ENCODE peak calls at places on chromosome 21, in seven cellular contexts. One of them, this sample, is unnamed.

GRCh38 chr21:39637197-39637970 is 24.6 kb downstream of the B3GALT5 start:
- DNase-seq in ascending aorta: no peak
- DNase-seq in cardiac muscle cell: no peak
- DNase-seq in H7: peak
- DNase-seq in heart left ventricle: no peak
- DNase-seq in tibial artery: no peak
- DNase-seq in cardiac fibroblast: no peak
- DNase-seq in this sample: no peak

GRCh38 chr21:23886828-23887708 is 1720.2 kb downstream of the MRPL39 start:
- DNase-seq in cardiac muscle cell: no peak
- DNase-seq in cardiac fibroblast: no peak
- DNase-seq in ascending aorta: no peak
- DNase-seq in heart left ventricle: no peak
- DNase-seq in H7: no peak
- DNase-seq in tibial artery: no peak
- DNase-seq in this sample: no peak

GRCh38 chr21:17782051-17782450 is 37.1 kb downstream of the C21orf91 start:
- DNase-seq in ascending aorta: no peak
- DNase-seq in H7: no peak
- DNase-seq in cardiac muscle cell: no peak
- DNase-seq in cardiac fibroblast: no peak
- DNase-seq in heart left ventricle: no peak
- DNase-seq in tibial artery: no peak
- DNase-seq in this sample: no peak

GRCh38 chr21:44058981-44059380 is 46.9 kb downstream of the TRAPPC10 start:
- DNase-seq in heart left ventricle: no peak
- DNase-seq in ascending aorta: no peak
- DNase-seq in tibial artery: no peak
- DNase-seq in cardiac fibroblast: no peak
- DNase-seq in H7: no peak
- DNase-seq in cardiac muscle cell: no peak
- DNase-seq in this sample: no peak

GRCh38 chr21:44089001-44089911 is 17.9 kb upstream of the PWP2 start:
- DNase-seq in H7: no peak
- DNase-seq in heart left ventricle: no peak
- DNase-seq in cardiac fibroblast: no peak
- DNase-seq in ascending aorta: no peak
- DNase-seq in tibial artery: no peak
- DNase-seq in cardiac muscle cell: no peak
- DNase-seq in this sample: peak

GRCh38 chr21:39518845-39519205 is 67.1 kb downstream of the SH3BGR start:
- DNase-seq in cardiac muscle cell: peak
- DNase-seq in H7: no peak
- DNase-seq in heart left ventricle: no peak
- DNase-seq in ascending aorta: no peak
- DNase-seq in tibial artery: no peak
- DNase-seq in cardiac fibroblast: no peak
- DNase-seq in this sample: no peak

GRCh38 chr21:36044056-36044455 is 16.3 kb downstream of the SETD4 start:
- DNase-seq in tibial artery: no peak
- DNase-seq in ascending aorta: no peak
- DNase-seq in H7: no peak
- DNase-seq in cardiac fibroblast: no peak
- DNase-seq in cardiac muscle cell: no peak
- DNase-seq in heart left ventricle: no peak
- DNase-seq in this sample: no peak

GRCh38 chr21:43271452-43272020 is 102.7 kb downstream of the CRYAA start:
- DNase-seq in cardiac muscle cell: no peak
- DNase-seq in H7: peak
- DNase-seq in heart left ventricle: no peak
- DNase-seq in ascending aorta: no peak
- DNase-seq in tibial artery: no peak
- DNase-seq in cardiac fibroblast: no peak
- DNase-seq in this sample: peak

GRCh38 chr21:36735724-36736310 is 36.9 kb downstream of the SIM2 start:
- DNase-seq in tibial artery: no peak
- DNase-seq in cardiac muscle cell: no peak
- DNase-seq in ascending aorta: no peak
- DNase-seq in cardiac fibroblast: no peak
- DNase-seq in H7: peak
- DNase-seq in heart left ventricle: no peak
- DNase-seq in this sample: no peak

GRCh38 chr21:33011462-33011861 is 14.3 kb upstream of the OLIG2 start:
- DNase-seq in cardiac fibroblast: peak
- DNase-seq in tibial artery: peak
- DNase-seq in H7: no peak
- DNase-seq in ascending aorta: peak
- DNase-seq in cardiac muscle cell: peak
- DNase-seq in heart left ventricle: no peak
- DNase-seq in this sample: peak

GRCh38 chr21:28632718-28633408 is 359.8 kb downstream of the LTN1 start:
- DNase-seq in tibial artery: no peak
- DNase-seq in ascending aorta: no peak
- DNase-seq in cardiac fibroblast: peak
- DNase-seq in heart left ventricle: no peak
- DNase-seq in H7: no peak
- DNase-seq in cardiac muscle cell: peak
- DNase-seq in this sample: peak

GRCh38 chr21:44261675-44262295 is at the start of gene DNMT3L:
- DNase-seq in ascending aorta: no peak
- DNase-seq in cardiac fibroblast: no peak
- DNase-seq in H7: peak
- DNase-seq in heart left ventricle: no peak
- DNase-seq in tibial artery: no peak
- DNase-seq in cardiac muscle cell: no peak
- DNase-seq in this sample: peak

GRCh38 chr21:39217356-39218081 is 34.3 kb upstream of the PSMG1 start:
- DNase-seq in ascending aorta: no peak
- DNase-seq in cardiac fibroblast: no peak
- DNase-seq in cardiac muscle cell: no peak
- DNase-seq in tibial artery: no peak
- DNase-seq in heart left ventricle: no peak
- DNase-seq in H7: no peak
- DNase-seq in this sample: no peak

GRCh38 chr21:15437873-15438272 is 291.9 kb upstream of the USP25 start:
- DNase-seq in tibial artery: no peak
- DNase-seq in cardiac fibroblast: peak
- DNase-seq in ascending aorta: no peak
- DNase-seq in heart left ventricle: no peak
- DNase-seq in cardiac muscle cell: peak
- DNase-seq in H7: no peak
- DNase-seq in this sample: no peak

GRCh38 chr21:44658913-44659595 is 1.3 kb downstream of the KRTAP12-3 start:
- DNase-seq in cardiac fibroblast: no peak
- DNase-seq in H7: peak
- DNase-seq in ascending aorta: no peak
- DNase-seq in heart left ventricle: no peak
- DNase-seq in cardiac muscle cell: no peak
- DNase-seq in tibial artery: no peak
- DNase-seq in this sample: no peak

GRCh38 chr21:44415073-44416025 is 40.0 kb upstream of the LRRC3 start:
- DNase-seq in heart left ventricle: no peak
- DNase-seq in cardiac muscle cell: no peak
- DNase-seq in ascending aorta: no peak
- DNase-seq in tibial artery: peak
- DNase-seq in H7: peak
- DNase-seq in cardiac fibroblast: no peak
- DNase-seq in this sample: peak

GRCh38 chr21:43921979-43922945 is 57.2 kb downstream of the AGPAT3 start:
- DNase-seq in heart left ventricle: no peak
- DNase-seq in tibial artery: no peak
- DNase-seq in H7: no peak
- DNase-seq in ascending aorta: no peak
- DNase-seq in cardiac fibroblast: peak
- DNase-seq in cardiac muscle cell: peak
- DNase-seq in this sample: no peak

GRCh38 chr21:14321042-14321441 is 61.9 kb downstream of the HSPA13 start:
- DNase-seq in tibial artery: no peak
- DNase-seq in H7: no peak
- DNase-seq in cardiac fibroblast: peak
- DNase-seq in cardiac muscle cell: peak
- DNase-seq in ascending aorta: no peak
- DNase-seq in heart left ventricle: no peak
- DNase-seq in this sample: peak

GRCh38 chr21:43361493-43362296 is 65.2 kb downstream of the SIK1 start:
- DNase-seq in cardiac fibroblast: peak
- DNase-seq in heart left ventricle: peak
- DNase-seq in ascending aorta: no peak
- DNase-seq in tibial artery: peak
- DNase-seq in cardiac muscle cell: peak
- DNase-seq in H7: peak
- DNase-seq in this sample: no peak

GRCh38 chr21:36385233-36385908 is at the start of gene CHAF1B:
- DNase-seq in cardiac muscle cell: peak
- DNase-seq in ascending aorta: peak
- DNase-seq in H7: peak
- DNase-seq in tibial artery: peak
- DNase-seq in cardiac fibroblast: peak
- DNase-seq in heart left ventricle: peak
- DNase-seq in this sample: peak

DNA sequence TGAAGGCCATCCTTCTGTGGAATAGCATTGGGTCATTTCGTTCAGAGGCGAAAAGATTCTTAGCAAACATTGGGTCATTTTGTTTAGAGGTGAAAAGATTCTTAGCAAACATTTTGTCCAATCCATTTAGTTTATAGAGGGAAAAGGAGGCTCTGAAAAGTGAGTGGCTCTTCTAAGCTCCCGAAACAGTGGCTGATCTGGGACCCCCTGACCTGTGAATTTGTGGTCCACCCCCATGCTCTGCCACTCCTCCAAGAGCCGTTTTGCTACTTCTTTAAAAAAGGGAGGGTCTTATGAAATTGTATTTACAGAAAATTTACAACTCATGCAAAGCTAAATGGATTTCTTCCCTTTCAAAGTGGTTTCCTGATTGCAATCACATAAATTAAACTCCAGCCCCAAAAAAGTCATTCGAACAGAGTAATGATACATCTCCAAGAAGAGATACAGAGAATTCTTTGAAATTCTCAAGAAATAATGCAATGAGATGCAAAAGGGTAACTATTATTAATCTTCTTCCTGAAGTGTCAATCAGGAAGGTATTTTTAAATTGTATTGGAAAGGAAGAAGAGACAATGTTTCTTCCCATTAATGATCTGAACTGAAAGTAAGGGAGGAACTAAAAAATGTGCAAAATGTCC is 141.2 kb downstream of the RUNX1 start:
- DNase-seq in tibial artery: no peak
- DNase-seq in cardiac muscle cell: no peak
- DNase-seq in ascending aorta: no peak
- DNase-seq in cardiac fibroblast: no peak
- DNase-seq in H7: no peak
- DNase-seq in heart left ventricle: no peak
- DNase-seq in this sample: no peak
- H3K4me3 ChIP-seq in tibial artery: no peak
- H3K4me3 ChIP-seq in cardiac muscle cell: no peak
- H3K4me3 ChIP-seq in ascending aorta: no peak
- H3K4me3 ChIP-seq in cardiac fibroblast: no peak
- H3K4me3 ChIP-seq in H7: no peak
- H3K4me3 ChIP-seq in heart left ventricle: no peak
- H3K4me3 ChIP-seq in this sample: no peak

GRCh38 chr21:34076835-34077234 is 3.5 kb downstream of the MRPS6 start:
- DNase-seq in heart left ventricle: no peak
- DNase-seq in cardiac fibroblast: no peak
- DNase-seq in cardiac muscle cell: no peak
- DNase-seq in ascending aorta: no peak
- DNase-seq in tibial artery: no peak
- DNase-seq in H7: no peak
- DNase-seq in this sample: no peak

GRCh38 chr21:34074283-34075098 is 1.1 kb downstream of the MRPS6 start:
- DNase-seq in heart left ventricle: no peak
- DNase-seq in cardiac fibroblast: peak
- DNase-seq in tibial artery: no peak
- DNase-seq in ascending aorta: no peak
- DNase-seq in cardiac muscle cell: peak
- DNase-seq in H7: peak
- DNase-seq in this sample: no peak

GRCh38 chr21:34075099-34075425 is 1.7 kb downstream of the MRPS6 start:
- DNase-seq in cardiac muscle cell: no peak
- DNase-seq in ascending aorta: no peak
- DNase-seq in cardiac fibroblast: no peak
- DNase-seq in heart left ventricle: no peak
- DNase-seq in H7: no peak
- DNase-seq in tibial artery: no peak
- DNase-seq in this sample: no peak

GRCh38 chr21:34073749-34074282 is 438 bp downstream of the MRPS6 start:
- DNase-seq in ascending aorta: no peak
- DNase-seq in tibial artery: no peak
- DNase-seq in H7: peak
- DNase-seq in heart left ventricle: peak
- DNase-seq in cardiac muscle cell: no peak
- DNase-seq in cardiac fibroblast: no peak
- DNase-seq in this sample: peak

DNA sequence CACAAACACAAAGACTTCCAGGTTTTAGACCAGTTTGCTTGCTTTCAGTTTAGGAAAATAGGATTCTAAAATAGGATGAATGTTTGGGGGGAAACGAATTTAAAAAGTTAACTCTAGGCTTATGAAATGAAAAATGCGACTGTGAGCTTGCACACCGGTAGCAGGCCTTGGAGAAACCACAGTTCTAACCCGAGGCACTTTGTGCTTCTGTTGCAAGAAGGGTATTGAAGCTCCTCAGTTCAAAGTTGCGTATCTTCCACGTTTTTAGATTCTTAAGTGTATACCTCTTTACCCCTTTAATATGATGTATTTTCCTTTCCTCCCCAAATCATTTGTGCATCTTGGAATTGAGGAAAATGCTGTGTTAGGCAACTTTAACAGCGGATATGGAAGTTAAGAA is 2.4 kb downstream of the MRPS6 start:
- DNase-seq in tibial artery: no peak
- DNase-seq in ascending aorta: no peak
- DNase-seq in H7: no peak
- DNase-seq in heart left ventricle: no peak
- DNase-seq in cardiac muscle cell: no peak
- DNase-seq in cardiac fibroblast: no peak
- DNase-seq in this sample: no peak
- H3K4me3 ChIP-seq in tibial artery: peak
- H3K4me3 ChIP-seq in ascending aorta: peak
- H3K4me3 ChIP-seq in H7: no peak
- H3K4me3 ChIP-seq in heart left ventricle: no peak
- H3K4me3 ChIP-seq in cardiac muscle cell: peak
- H3K4me3 ChIP-seq in cardiac fibroblast: no peak
- H3K4me3 ChIP-seq in this sample: peak

DNA sequence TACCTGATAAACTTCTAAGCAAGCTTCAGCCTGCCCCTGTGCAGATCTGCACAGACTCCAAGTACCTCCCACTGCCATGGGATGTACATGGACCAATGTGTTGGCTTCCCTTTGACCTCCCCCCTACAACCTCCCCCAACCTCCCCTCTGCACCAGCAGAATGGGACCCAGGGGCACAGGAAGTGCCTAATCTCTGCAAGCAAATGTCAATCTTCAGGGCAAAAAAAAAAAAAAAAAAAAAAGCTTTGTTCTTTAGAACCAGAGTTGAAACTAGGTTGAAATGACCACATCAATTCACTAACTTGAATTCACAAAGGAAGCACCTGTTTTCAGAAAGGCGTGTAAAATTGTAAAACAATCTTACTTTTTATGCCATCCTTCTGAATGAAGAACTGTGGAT is 53.9 kb upstream of the TIAM1 start:
- DNase-seq in cardiac fibroblast: no peak
- DNase-seq in cardiac muscle cell: no peak
- DNase-seq in heart left ventricle: no peak
- DNase-seq in ascending aorta: no peak
- DNase-seq in H7: no peak
- DNase-seq in tibial artery: no peak
- DNase-seq in this sample: no peak
- H3K4me3 ChIP-seq in cardiac fibroblast: no peak
- H3K4me3 ChIP-seq in cardiac muscle cell: no peak
- H3K4me3 ChIP-seq in heart left ventricle: no peak
- H3K4me3 ChIP-seq in ascending aorta: no peak
- H3K4me3 ChIP-seq in H7: no peak
- H3K4me3 ChIP-seq in tibial artery: no peak
- H3K4me3 ChIP-seq in this sample: no peak

GRCh38 chr21:46098303-46099141 is 610 bp downstream of the COL6A2 start:
- DNase-seq in cardiac fibroblast: no peak
- DNase-seq in H7: peak
- DNase-seq in ascending aorta: peak
- DNase-seq in heart left ventricle: peak
- DNase-seq in cardiac muscle cell: peak
- DNase-seq in tibial artery: peak
- DNase-seq in this sample: peak
- H3K4me3 ChIP-seq in cardiac fibroblast: peak
- H3K4me3 ChIP-seq in H7: peak
- H3K4me3 ChIP-seq in ascending aorta: peak
- H3K4me3 ChIP-seq in heart left ventricle: peak
- H3K4me3 ChIP-seq in cardiac muscle cell: peak
- H3K4me3 ChIP-seq in tibial artery: peak
- H3K4me3 ChIP-seq in this sample: peak